ENCODE peak calls at places on chromosome 6, in seven cellular contexts. B is AG08396, W is body of pancreas, U is NCI-H345, R is right cardiac atrium, M is dorsolateral prefrontal cortex, Y is SJSA1. D is an unnamed sample.

GRCh38 chr6:27478706-27479318 is 5.9 kb upstream of the ZNF184 start:
- DNase-seq in M (peak; percentile 86), B (peak; percentile 77), Y (peak; percentile 95), R (peak; percentile 89), W (peak; percentile 90), U (peak; percentile 87), D (peak; percentile 89)

GRCh38 chr6:132236744-132237143 is 164.5 kb downstream of the MOXD1 start:
- DNase-seq in M (no peak), U (no peak), B (no peak), W (no peak), R (no peak), Y (peak; percentile 76), D (no peak)

GRCh38 chr6:119030759-119031158 is 47.7 kb downstream of the FAM184A start:
- DNase-seq in U (no peak), W (no peak), M (no peak), R (no peak), Y (no peak), B (no peak), D (no peak)

GRCh38 chr6:170174124-170174770 is 116.6 kb downstream of the DLL1 start:
- DNase-seq in R (no peak), B (no peak), W (peak; percentile 22), U (no peak), Y (no peak), M (peak; percentile 42), D (no peak)

GRCh38 chr6:169241688-169242350 is 11.8 kb downstream of the THBS2 start:
- DNase-seq in Y (no peak), U (no peak), W (no peak), R (no peak), B (no peak), M (no peak), D (no peak)

GRCh38 chr6:28944412-28945006 is 20.7 kb upstream of the TRIM27 start:
- DNase-seq in M (no peak), U (peak; percentile 71), B (peak; percentile 47), R (peak; percentile 46), W (peak; percentile 63), Y (peak; percentile 91), D (peak; percentile 81)

GRCh38 chr6:132715204-132715603 is 1.3 kb upstream of the VNN1 start:
- DNase-seq in Y (no peak), W (peak; percentile 38), M (peak; percentile 63), R (peak; percentile 28), U (no peak), B (peak; percentile 69), D (peak; percentile 30)

GRCh38 chr6:3377536-3378397 is 79.1 kb downstream of the SLC22A23 start:
- DNase-seq in M (no peak), B (no peak), U (no peak), W (no peak), Y (no peak), R (no peak), D (peak; percentile 25)

GRCh38 chr6:144395014-144395413 is 109.9 kb downstream of the UTRN start:
- DNase-seq in B (no peak), U (no peak), M (no peak), R (no peak), W (no peak), Y (no peak), D (peak; percentile 51)

D was measured in lung microvascular endothelial cell.